ENCODE peak calls at places on chromosome 4, in four cellular contexts. F is tibial nerve, L is lung, W is left lung. A is an unnamed sample.
A peak's percentile ranks its signal among the peaks of the same experiment; 100 is the strongest.

GRCh38 chr4:183989471-183989870 is 84.4 kb downstream of the STOX2 start:
- DNase-seq in W (no peak), L (no peak), F (no peak), A (no peak)

GRCh38 chr4:109816082-109816442 is 500 bp downstream of the GAR1 start:
- DNase-seq in L (no peak), F (no peak), W (no peak), A (peak; percentile 25)

GRCh38 chr4:182916483-182917181 is 554 bp downstream of the DCTD start:
- DNase-seq in W (peak; percentile 55), F (peak; percentile 47), L (peak; percentile 59), A (peak; percentile 57)

GRCh38 chr4:186942745-186943606 is 219.3 kb upstream of the FAT1 start:
- DNase-seq in L (no peak), W (no peak), F (peak; percentile 36), A (no peak)

GRCh38 chr4:145904413-145905177 is 34.0 kb downstream of the ZNF827 start:
- DNase-seq in W (no peak), L (no peak), F (no peak), A (no peak)

GRCh38 chr4:84985952-84986351 is 19.5 kb upstream of the WDFY3 start:
- DNase-seq in F (no peak), L (no peak), W (no peak), A (no peak)

GRCh38 chr4:20773144-20773997 is 73.1 kb downstream of the PACRGL start:
- DNase-seq in L (peak; percentile 41), F (peak; percentile 63), W (peak; percentile 34), A (peak; percentile 61)

GRCh38 chr4:165345663-165346417 is 18.4 kb downstream of the MSMO1 start:
- DNase-seq in L (no peak), F (no peak), W (no peak), A (no peak)

GRCh38 chr4:127856485-127857447 is 23.9 kb upstream of the PLK4 start:
- DNase-seq in W (no peak), F (no peak), L (no peak), A (no peak)

GRCh38 chr4:95095352-95095974 is 337.7 kb downstream of the BMPR1B start:
- DNase-seq in W (no peak), L (no peak), F (no peak), A (peak; percentile 20)

GRCh38 chr4:83240379-83240875 is 44.2 kb downstream of the COQ2 start:
- DNase-seq in L (no peak), W (no peak), F (no peak), A (no peak)

GRCh38 chr4:54657194-54657555 is 582 bp upstream of the KIT start:
- DNase-seq in F (no peak), L (no peak), W (no peak), A (no peak)

GRCh38 chr4:93779228-93779627 is 49.3 kb upstream of the ATOH1 start:
- DNase-seq in W (no peak), L (no peak), F (no peak), A (no peak)

GRCh38 chr4:127708985-127709384 is 21.2 kb upstream of the SLC25A31 start:
- DNase-seq in L (no peak), W (no peak), F (no peak), A (no peak)

GRCh38 chr4:140154572-140154891 is 548 bp upstream of the MAML3 start:
- DNase-seq in L (no peak), W (no peak), F (no peak), A (no peak)

GRCh38 chr4:24686866-24687672 is 102.7 kb upstream of the DHX15 start:
- DNase-seq in W (no peak), F (peak; percentile 23), L (no peak), A (peak; percentile 18)

GRCh38 chr4:39045791-39046221 is 13.6 kb upstream of the TMEM156 start:
- DNase-seq in F (no peak), W (no peak), L (no peak), A (no peak)

GRCh38 chr4:182339246-182339645 is 96.0 kb downstream of the TENM3 start:
- DNase-seq in W (no peak), F (no peak), L (no peak), A (peak; percentile 94)

GRCh38 chr4:147371661-147372060 is 109.2 kb upstream of the EDNRA start:
- DNase-seq in W (no peak), L (no peak), F (no peak), A (no peak)

GRCh38 chr4:163701915-163702314 is 207.4 kb downstream of the TMA16 start:
- DNase-seq in F (no peak), L (no peak), W (no peak), A (no peak)

GRCh38 chr4:113435893-113436292 is 325.6 kb downstream of the CAMK2D start:
- DNase-seq in F (peak; percentile 70), L (no peak), W (no peak), A (no peak)

GRCh38 chr4:38322709-38323108 is 341.3 kb upstream of the KLF3 start:
- DNase-seq in W (peak; percentile 41), F (no peak), L (no peak), A (no peak)

GRCh38 chr4:19739101-19739651 is 512.5 kb upstream of the SLIT2 start:
- DNase-seq in F (no peak), L (no peak), W (no peak), A (no peak)

GRCh38 chr4:113762061-113762850 is 718 bp upstream of the CAMK2D start:
- DNase-seq in F (peak; percentile 100), W (peak; percentile 99), L (peak; percentile 100), A (peak; percentile 100)

GRCh38 chr4:17511041-17511949 is 595 bp downstream of the QDPR start:
- DNase-seq in W (peak; percentile 58), L (peak; percentile 70), F (peak; percentile 36), A (peak; percentile 41)

GRCh38 chr4:81215936-81216335 is 914 bp upstream of the PRKG2 start:
- DNase-seq in W (no peak), L (no peak), F (no peak), A (no peak)

GRCh38 chr4:4488405-4489404 is 53.1 kb downstream of the STX18 start:
- DNase-seq in W (peak; percentile 47), F (peak; percentile 74), L (peak; percentile 63), A (peak; percentile 72)

GRCh38 chr4:103754844-103755243 is 35.1 kb upstream of the TACR3 start:
- DNase-seq in L (no peak), F (no peak), W (no peak), A (no peak)

GRCh38 chr4:100889898-100890297 is 372.1 kb upstream of the EMCN start:
- DNase-seq in L (no peak), F (no peak), W (no peak), A (no peak)

GRCh38 chr4:2931765-2932560 is 31.2 kb downstream of the NOP14 start:
- DNase-seq in L (peak; percentile 67), F (no peak), W (peak; percentile 85), A (no peak)
- TF ChIP-seq CTCF in L (no peak), F (no peak), W (no peak), A (peak; percentile 38)

GRCh38 chr4:120749445-120750151 is 172.9 kb downstream of the PRDM5 start:
- DNase-seq in F (no peak), L (no peak), W (peak; percentile 32), A (peak; percentile 42)
- TF ChIP-seq CTCF in F (no peak), L (no peak), W (no peak), A (no peak)

DNA sequence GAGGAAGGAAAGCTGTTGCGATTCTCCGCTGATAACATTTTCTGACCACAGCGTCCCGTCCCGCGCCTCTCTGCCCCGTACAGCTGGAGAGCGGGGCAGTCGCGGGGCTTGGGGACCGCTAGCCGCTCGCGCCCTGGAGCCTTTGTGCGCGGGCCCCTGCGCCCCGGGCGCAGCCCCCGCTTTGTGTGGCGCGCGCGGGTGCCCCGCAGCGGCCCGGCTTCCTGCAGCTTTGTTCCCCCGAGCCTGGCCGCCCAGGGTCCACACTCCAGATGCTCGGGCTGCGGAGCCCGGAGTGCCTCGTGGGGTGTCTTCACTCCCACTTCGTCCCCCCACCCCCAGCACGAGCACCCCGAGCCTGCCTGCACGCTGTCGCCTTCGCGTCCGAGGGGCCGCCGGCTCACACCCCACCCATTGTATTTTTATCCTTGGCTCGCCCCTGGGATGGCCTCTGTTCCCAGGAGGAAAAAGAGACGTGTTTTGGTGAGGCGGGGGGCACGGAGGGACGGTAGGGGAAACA is 535 bp downstream of the TMEM131L start:
- DNase-seq in W (no peak), L (no peak), F (no peak), A (no peak)
- TF ChIP-seq CTCF in W (no peak), L (no peak), F (no peak), A (no peak)

GRCh38 chr4:22986881-22987280 is 294.1 kb downstream of the GBA3 start:
- DNase-seq in F (no peak), L (no peak), W (no peak), A (no peak)

GRCh38 chr4:22986262-22986661 is 293.5 kb downstream of the GBA3 start:
- DNase-seq in F (no peak), L (no peak), W (no peak), A (no peak)

GRCh38 chr4:22984390-22984789 is 291.7 kb downstream of the GBA3 start:
- DNase-seq in L (no peak), F (no peak), W (no peak), A (no peak)

GRCh38 chr4:22988526-22988925 is 295.8 kb downstream of the GBA3 start:
- DNase-seq in W (no peak), F (no peak), L (no peak), A (no peak)

GRCh38 chr4:22987861-22988260 is 295.1 kb downstream of the GBA3 start:
- DNase-seq in F (no peak), W (no peak), L (no peak), A (no peak)
- TF ChIP-seq CTCF in F (no peak), W (no peak), L (no peak), A (no peak)

GRCh38 chr4:90025248-90025647 is 101.9 kb upstream of the CCSER1 start:
- DNase-seq in F (no peak), L (no peak), W (no peak), A (no peak)
- TF ChIP-seq CTCF in F (peak; percentile 10), L (no peak), W (no peak), A (no peak)

GRCh38 chr4:7444314-7444713 is 9.6 kb upstream of the PSAPL1 start:
- DNase-seq in L (no peak), F (no peak), W (no peak), A (no peak)
- TF ChIP-seq CTCF in L (no peak), F (no peak), W (no peak), A (no peak)

GRCh38 chr4:106816501-106816900 is 219.6 kb downstream of the DKK2 start:
- DNase-seq in W (no peak), L (no peak), F (no peak), A (no peak)

GRCh38 chr4:106818764-106819163 is 217.3 kb downstream of the DKK2 start:
- DNase-seq in L (no peak), F (no peak), W (no peak), A (no peak)
- TF ChIP-seq CTCF in L (no peak), F (no peak), W (no peak), A (no peak)

DNA sequence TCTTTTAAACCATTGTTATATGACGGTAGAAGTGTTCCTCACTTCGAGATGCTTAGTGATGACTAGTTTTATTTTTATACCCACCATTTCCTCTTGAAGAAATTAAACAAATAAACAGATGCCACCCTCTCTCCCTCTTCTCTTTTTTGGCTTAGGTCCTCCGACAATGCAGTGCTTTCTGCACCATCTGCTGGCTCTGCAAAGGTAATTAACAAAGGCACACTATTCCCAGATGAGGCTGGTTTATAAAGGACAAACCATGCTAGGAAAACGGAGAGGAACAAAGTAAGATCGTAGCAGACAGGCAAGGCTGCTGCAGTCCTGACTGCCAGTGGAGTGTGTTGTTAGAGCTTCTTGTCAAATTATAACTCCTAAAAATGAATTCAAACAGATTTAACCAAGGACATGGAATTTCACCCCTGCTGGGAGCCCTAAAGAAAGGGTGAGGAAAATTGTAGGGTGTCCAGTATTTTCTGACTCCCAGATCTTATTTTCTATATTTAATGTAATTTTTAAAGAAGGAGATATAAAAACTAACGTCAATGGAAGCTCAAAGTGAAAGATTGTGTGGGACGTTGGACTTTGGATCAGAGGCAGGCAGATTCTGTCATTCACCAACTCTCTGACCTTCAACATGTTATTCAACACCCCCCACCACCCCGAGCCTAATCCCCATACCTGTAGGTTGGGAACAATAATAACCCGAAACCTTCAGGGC is 142.1 kb downstream of the CPEB2 start:
- DNase-seq in F (no peak), W (no peak), L (no peak), A (no peak)
- TF ChIP-seq CTCF in F (no peak), W (no peak), L (no peak), A (peak; percentile 16)

A was measured in WERI-Rb-1.